ENCODE peak calls at places on chromosomes 13 and 19, in ten cellular contexts. Z, X, E, O, R, P, B, C, K and T are unnamed samples.

GRCh38 chr19:40464059-40465024 is 1.2 kb downstream of the BLVRB start:
- DNase-seq in P (peak), X (peak), E (peak), R (peak), K (peak), B (peak), O (no peak), Z (peak), C (peak), T (peak)

GRCh38 chr19:45471866-45472556 is 4.2 kb downstream of the FOSB start:
- DNase-seq in R (no peak), E (no peak), O (no peak), C (no peak), X (no peak), P (no peak), Z (no peak), K (no peak), B (no peak), T (no peak)

GRCh38 chr13:106522112-106522511 is 13.3 kb downstream of the EFNB2 start:
- DNase-seq in B (no peak), R (no peak), O (no peak), C (no peak), X (no peak), Z (no peak), E (no peak), K (no peak), P (no peak), T (no peak)

GRCh38 chr13:36673838-36674326 is at the start of gene SERTM1:
- DNase-seq in R (peak), O (peak), X (no peak), K (no peak), P (no peak), C (no peak), E (no peak), Z (no peak), B (no peak), T (no peak)

GRCh38 chr19:29941828-29942403 is at the start of gene URI1:
- DNase-seq in E (peak), X (peak), C (peak), B (peak), P (peak), Z (peak), O (peak), R (peak), K (peak), T (peak)

GRCh38 chr13:43686557-43686956 is 100.2 kb downstream of the ENOX1 start:
- DNase-seq in K (peak), B (no peak), P (no peak), E (no peak), R (no peak), O (no peak), X (peak), Z (no peak), C (no peak), T (no peak)

GRCh38 chr13:51534075-51534817 is 50.0 kb upstream of the WDFY2 start:
- DNase-seq in P (no peak), X (no peak), O (no peak), C (peak), R (no peak), B (peak), E (no peak), K (no peak), Z (peak), T (no peak)

GRCh38 chr19:35529241-35530218 is 1.4 kb upstream of the SBSN start:
- DNase-seq in B (no peak), X (no peak), K (no peak), E (no peak), P (no peak), Z (no peak), O (no peak), R (no peak), C (no peak), T (no peak)

GRCh38 chr13:43307921-43308433 is 284.6 kb downstream of the DNAJC15 start:
- DNase-seq in B (peak), E (no peak), C (peak), Z (peak), P (no peak), K (peak), O (no peak), R (peak), X (no peak), T (peak)

GRCh38 chr19:28726533-28726932 is 486.4 kb downstream of the UQCRFS1 start:
- DNase-seq in E (no peak), X (no peak), K (no peak), Z (no peak), R (no peak), C (no peak), O (no peak), B (no peak), P (no peak), T (no peak)

GRCh38 chr19:27742041-27742440 is 1470.9 kb downstream of the UQCRFS1 start:
- DNase-seq in O (no peak), P (no peak), B (no peak), R (no peak), Z (no peak), C (no peak), K (no peak), X (no peak), E (no peak), T (peak)

DNA sequence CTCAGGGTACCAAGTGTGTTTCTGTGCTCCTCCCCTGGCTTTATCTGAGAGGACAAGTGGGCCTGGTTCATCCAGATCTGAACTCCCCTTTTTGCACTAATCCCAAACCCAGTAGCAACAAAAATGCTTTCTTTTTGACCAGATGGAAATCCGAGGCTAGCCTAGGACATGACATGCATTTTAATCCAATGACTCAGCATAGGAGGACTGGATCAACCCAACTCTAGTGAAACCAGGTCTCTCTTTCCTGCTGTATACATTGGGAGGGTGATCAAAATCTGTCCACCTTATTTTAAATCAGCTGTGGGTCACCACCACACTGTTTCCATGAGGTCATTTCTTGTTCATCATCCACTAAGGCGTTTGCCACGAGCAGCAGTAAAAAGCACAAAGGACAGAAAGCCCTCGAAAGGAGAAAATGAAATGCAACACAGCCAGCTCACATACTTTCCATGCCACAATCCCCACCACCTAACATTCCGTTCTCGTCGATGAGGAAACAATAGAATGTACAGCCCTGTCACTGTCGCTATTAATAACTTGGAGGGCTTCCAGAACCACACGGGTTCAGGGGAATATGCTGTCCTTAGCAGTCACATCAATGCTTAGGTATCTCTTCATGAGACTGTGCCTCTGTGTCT is 543.0 kb downstream of the IRS2 start:
- DNase-seq in E (no peak), X (peak), Z (no peak), C (no peak), R (no peak), P (no peak), B (no peak), K (no peak), O (no peak), T (no peak)
- TF ChIP-seq EP300 in E (no peak), X (no peak), Z (no peak), C (no peak), R (no peak), P (peak), B (no peak), K (no peak), O (no peak), T (peak)

DNA sequence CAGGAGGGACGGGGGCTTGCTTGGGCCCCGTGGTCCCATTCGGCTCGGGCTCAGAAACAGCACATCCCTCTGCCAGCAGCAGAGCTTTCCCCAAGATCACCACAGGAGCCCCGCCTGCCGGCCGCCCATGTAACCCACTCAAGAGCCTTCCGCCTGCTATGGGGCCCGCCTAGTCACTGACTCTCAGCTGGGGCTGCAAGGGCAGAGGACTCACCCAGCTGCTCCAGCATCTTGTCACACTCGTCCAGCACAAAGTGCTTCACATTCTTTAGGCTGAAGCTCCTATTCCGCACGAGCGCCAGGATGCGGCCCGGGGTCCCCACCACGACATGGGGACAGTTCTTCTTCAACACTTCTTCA is 8.4 kb downstream of the DDX39A start:
- DNase-seq in B (no peak), P (no peak), X (no peak), E (peak), K (no peak), O (no peak), Z (no peak), C (no peak), R (no peak), T (no peak)
- TF ChIP-seq EP300 in B (no peak), P (no peak), X (no peak), E (no peak), K (no peak), O (no peak), Z (no peak), C (no peak), R (no peak), T (no peak)

DNA sequence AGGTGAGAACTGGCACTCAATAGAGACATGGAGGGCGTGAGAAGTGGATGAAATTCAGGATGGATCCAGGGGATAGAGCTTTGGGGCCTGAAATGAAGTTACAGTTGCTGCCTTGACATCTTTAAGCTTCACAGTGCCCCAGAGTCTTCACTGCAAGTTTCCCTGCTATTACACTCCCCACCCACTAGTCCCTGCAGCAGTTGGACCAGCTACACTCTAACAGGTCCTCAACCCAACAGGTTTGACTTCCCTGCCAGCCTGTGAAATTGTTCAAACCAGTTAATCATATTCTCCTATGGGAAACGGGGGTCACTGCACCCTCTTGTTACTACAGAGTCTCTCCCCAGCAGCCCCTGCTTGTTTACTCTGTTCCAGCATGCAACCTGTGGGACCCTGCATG is 314.0 kb downstream of the OLFM4 start:
- DNase-seq in P (no peak), E (no peak), Z (no peak), R (no peak), X (no peak), O (no peak), K (no peak), C (no peak), B (no peak), T (no peak)
- TF ChIP-seq EP300 in P (no peak), E (no peak), Z (no peak), R (no peak), X (no peak), O (no peak), K (no peak), C (no peak), B (no peak), T (no peak)

DNA sequence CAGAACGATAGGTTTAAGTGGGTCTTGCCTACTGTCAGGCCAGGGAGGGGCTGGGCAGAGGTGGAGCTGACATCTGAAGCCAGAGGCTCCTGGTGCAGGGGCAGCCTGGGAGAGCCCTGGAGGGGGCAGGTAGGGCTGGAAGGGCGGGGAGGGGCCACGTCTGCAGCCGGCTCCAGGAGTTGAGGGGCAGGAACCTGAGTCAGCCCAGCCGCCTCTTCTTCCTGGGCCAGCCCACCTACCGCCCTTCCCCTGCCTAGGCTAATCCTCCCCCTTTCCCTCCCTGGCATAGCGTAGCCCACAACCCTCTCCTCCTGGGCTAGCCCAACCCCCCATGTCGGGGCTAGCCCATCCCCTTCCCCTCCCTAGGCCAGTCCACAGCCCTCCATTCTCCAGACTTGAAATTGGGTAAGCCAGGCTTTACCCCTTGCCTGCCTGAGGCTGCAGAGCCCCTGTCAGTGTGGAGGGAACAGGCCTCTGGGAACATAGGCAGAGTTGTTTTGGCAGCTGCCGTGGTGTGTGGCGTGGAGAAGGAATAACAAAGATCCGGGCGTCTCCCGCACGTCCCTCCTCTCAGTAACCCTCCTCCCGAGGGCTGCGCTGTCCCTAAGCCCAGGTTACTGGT is 20.6 kb upstream of the WDR18 start:
- DNase-seq in X (no peak), Z (no peak), P (no peak), R (no peak), B (no peak), E (no peak), K (no peak), O (no peak), C (no peak), T (no peak)
- TF ChIP-seq EP300 in X (no peak), Z (no peak), P (no peak), R (no peak), B (no peak), E (no peak), K (no peak), O (no peak), C (no peak), T (no peak)

DNA sequence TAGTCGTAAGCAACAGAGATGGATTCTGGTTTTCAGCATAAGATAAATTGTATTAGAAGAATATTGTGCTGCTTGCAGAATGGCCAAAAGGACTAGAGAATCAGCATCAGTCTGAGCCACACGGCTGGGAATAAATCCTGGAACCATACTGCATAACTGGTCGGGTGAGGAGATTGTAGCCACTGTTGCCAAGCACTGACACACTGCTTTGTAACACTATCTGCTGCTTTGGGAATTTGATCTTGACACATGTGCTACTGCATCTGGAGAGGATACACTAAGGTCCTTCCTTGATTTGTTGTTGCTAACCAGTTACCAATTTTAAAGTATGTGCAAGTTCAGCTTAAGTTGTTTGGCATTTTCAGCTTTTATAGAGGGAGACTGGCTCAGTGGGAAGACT is 1.9 kb downstream of the HNRNPA1L2 start:
- DNase-seq in B (no peak), R (no peak), C (no peak), E (no peak), Z (no peak), P (no peak), X (no peak), K (no peak), O (no peak), T (no peak)
- TF ChIP-seq EP300 in B (no peak), R (no peak), C (no peak), E (no peak), Z (no peak), P (no peak), X (no peak), K (no peak), O (no peak), T (no peak)